ENCODE peak calls at places on chromosomes 16 and 17, in eight cellular contexts. D is stimulated activated naive CD8-positive, alpha-beta T cell treated with anti-CD3 and anti-CD28 coated beads, Interleukin-15, Interleukin-2, amounts not matched to agents 100 U/mL and 50 U/mL, for 24 hours; H is AG10803; L is activated T-cell treated with anti-CD3 and anti-CD28 coated beads for 4 hours; C is RWPE1; P is DND-41; B is tibial nerve; S is iris pigment epithelial cell. F is an unnamed sample.

GRCh38 chr17:79650283-79650682 is 39.4 kb upstream of the RBFOX3 start:
- DNase-seq in D (no peak), H (no peak), L (no peak), C (no peak), P (no peak), B (no peak), S (no peak), F (no peak)

GRCh38 chr17:55783684-55784245 is 32.9 kb downstream of the PCTP start:
- DNase-seq in D (no peak), H (peak), L (no peak), C (peak), P (no peak), B (peak), S (peak), F (peak)

GRCh38 chr17:34154916-34155730 is 100.0 kb upstream of the CCL2 start:
- DNase-seq in D (no peak), H (no peak), L (no peak), C (no peak), P (peak), B (no peak), S (no peak), F (no peak)

GRCh38 chr17:13114601-13115024 is 96.8 kb upstream of the ELAC2 start:
- DNase-seq in D (peak), H (peak), L (no peak), C (peak), P (peak), B (no peak), S (peak), F (no peak)

GRCh38 chr17:9350083-9350482 is 225.5 kb downstream of the STX8 start:
- DNase-seq in D (no peak), H (peak), L (no peak), C (peak), P (no peak), B (no peak), S (peak), F (no peak)

GRCh38 chr17:19646788-19647696 is 1.5 kb upstream of the ALDH3A2 start:
- DNase-seq in D (peak), H (peak), L (no peak), C (no peak), P (no peak), B (no peak), S (peak), F (peak)

GRCh38 chr16:68470461-68471150 is 22.3 kb upstream of the SMPD3 start:
- DNase-seq in D (peak), H (no peak), L (no peak), C (no peak), P (peak), B (no peak), S (no peak), F (peak)

GRCh38 chr16:66273036-66273435 is 93.5 kb upstream of the CDH5 start:
- DNase-seq in D (no peak), H (no peak), L (no peak), C (no peak), P (no peak), B (no peak), S (no peak), F (no peak)

GRCh38 chr17:81239714-81240555 is 817 bp downstream of the NDUFAF8 start:
- DNase-seq in D (peak), H (peak), L (peak), C (no peak), P (peak), B (no peak), S (peak), F (no peak)

GRCh38 chr17:34639706-34640425 is 60.5 kb downstream of the TMEM132E start:
- DNase-seq in D (no peak), H (no peak), L (no peak), C (no peak), P (no peak), B (no peak), S (no peak), F (no peak)

GRCh38 chr16:66274335-66275110 is 92.0 kb upstream of the CDH5 start:
- DNase-seq in D (no peak), H (peak), L (no peak), C (no peak), P (no peak), B (no peak), S (peak), F (no peak)

GRCh38 chr17:80000955-80001354 is 34.7 kb downstream of the TBC1D16 start:
- DNase-seq in D (no peak), H (no peak), L (no peak), C (no peak), P (no peak), B (no peak), S (no peak), F (no peak)

GRCh38 chr16:52256310-52257078 is 290.4 kb downstream of the TOX3 start:
- DNase-seq in D (no peak), H (no peak), L (no peak), C (no peak), P (no peak), B (no peak), S (no peak), F (no peak)

GRCh38 chr16:4618645-4619418 is 4.1 kb upstream of the UBALD1 start:
- DNase-seq in D (no peak), H (no peak), L (no peak), C (peak), P (no peak), B (no peak), S (no peak), F (no peak)

GRCh38 chr16:21184834-21185233 is 26.4 kb downstream of the LDAF1 start:
- DNase-seq in D (peak), H (no peak), L (no peak), C (no peak), P (no peak), B (no peak), S (peak), F (no peak)

F was measured in gastrocnemius medialis.